ENCODE peak calls at places on chromosomes 11 and 22, in five cellular contexts. Q, D, B, G and X are unnamed samples. For H3K27me3, the result is how much of the 10 kb centered on the place peaks cover.

GRCh38 chr11:117921456-117921855 is 7.7 kb downstream of the TMPRSS13 start:
- DNase-seq in Q (no peak), B (no peak), D (no peak), G (no peak), X (no peak)

GRCh38 chr22:22127100-22127499 is 117.5 kb upstream of the VPREB1 start:
- DNase-seq in B (no peak), D (no peak), G (no peak), Q (no peak), X (no peak)

GRCh38 chr22:25645964-25646363 is 81.5 kb downstream of the GRK3 start:
- DNase-seq in G (peak), D (no peak), Q (no peak), B (no peak), X (no peak)

GRCh38 chr11:14012836-14013235 is 50.3 kb downstream of the SPON1 start:
- DNase-seq in G (peak), D (no peak), B (no peak), Q (no peak), X (no peak)

GRCh38 chr22:39900306-39901227 is at the start of gene GRAP2:
- DNase-seq in B (no peak), G (no peak), D (no peak), Q (no peak), X (peak)

GRCh38 chr11:114079406-114080072 is 20.0 kb downstream of the ZBTB16 start:
- DNase-seq in B (no peak), Q (no peak), D (no peak), G (no peak), X (no peak)

GRCh38 chr11:1297576-1298473 is 11.6 kb downstream of the TOLLIP start:
- DNase-seq in G (no peak), D (no peak), B (no peak), Q (no peak), X (no peak)

GRCh38 chr11:70464509-70465361 is 66.4 kb downstream of the CTTN start:
- DNase-seq in Q (no peak), B (no peak), G (no peak), D (no peak), X (no peak)

GRCh38 chr11:119612814-119613213 is 116.2 kb downstream of the NECTIN1 start:
- DNase-seq in Q (no peak), D (no peak), G (no peak), B (no peak), X (no peak)

GRCh38 chr11:133153031-133153430 is 379.3 kb downstream of the OPCML start:
- DNase-seq in B (no peak), G (no peak), Q (no peak), D (no peak), X (no peak)

GRCh38 chr11:80748207-80748606 is 1307.4 kb upstream of the TENM4 start:
- DNase-seq in D (no peak), G (no peak), Q (no peak), B (no peak), X (no peak)

GRCh38 chr22:28801845-28802594 is 1.7 kb upstream of the XBP1 start:
- DNase-seq in Q (no peak), G (no peak), B (no peak), D (no peak), X (no peak)
- H3K4me3 ChIP-seq in Q (no peak), G (no peak), B (no peak), D (peak), X (peak)

GRCh38 chr11:134657631-134658030 is 245.6 kb upstream of the B3GAT1 start:
- DNase-seq in D (no peak), B (no peak), G (no peak), Q (no peak), X (no peak)

GRCh38 chr11:134660416-134660815 is 248.4 kb upstream of the B3GAT1 start:
- DNase-seq in G (no peak), B (no peak), Q (no peak), D (no peak), X (no peak)

GRCh38 chr11:134661660-134662059 is 249.6 kb upstream of the B3GAT1 start:
- DNase-seq in Q (no peak), G (no peak), D (no peak), B (no peak), X (no peak)

GRCh38 chr11:134658481-134659080 is 246.5 kb upstream of the B3GAT1 start:
- DNase-seq in D (no peak), B (no peak), Q (no peak), G (no peak), X (no peak)

DNA sequence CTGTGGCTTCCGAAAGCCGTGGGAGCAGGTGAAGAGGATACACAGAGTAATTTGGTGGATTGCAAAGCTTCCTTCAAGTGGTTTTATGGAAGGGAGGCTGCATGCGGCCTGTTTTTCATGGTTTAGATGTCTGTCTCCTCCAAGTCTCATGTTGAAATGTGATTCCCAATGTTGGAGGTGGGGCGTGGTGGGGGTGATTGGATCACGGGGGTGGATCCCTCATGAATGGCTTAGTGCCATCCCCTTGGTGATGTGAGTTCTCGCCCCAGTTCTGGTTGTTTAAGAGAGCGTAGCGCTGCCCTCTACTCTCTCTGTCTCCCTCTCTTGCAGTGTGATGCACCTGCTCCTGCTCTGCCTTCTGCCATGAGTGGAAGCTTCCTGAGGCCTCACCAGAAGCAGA is 247.8 kb upstream of the B3GAT1 start:
- DNase-seq in D (no peak), Q (no peak), G (no peak), B (no peak), X (no peak)
- H3K27me3 ChIP-seq in D (under half), Q (under half), G (under half), B (under half), X (under half)

GRCh38 chr11:63670077-63670737 is 969 bp downstream of the ATL3 start:
- DNase-seq in Q (no peak), G (peak), D (no peak), B (no peak), X (no peak)
- H3K4me3 ChIP-seq in Q (peak), G (peak), D (peak), B (peak), X (peak)

DNA sequence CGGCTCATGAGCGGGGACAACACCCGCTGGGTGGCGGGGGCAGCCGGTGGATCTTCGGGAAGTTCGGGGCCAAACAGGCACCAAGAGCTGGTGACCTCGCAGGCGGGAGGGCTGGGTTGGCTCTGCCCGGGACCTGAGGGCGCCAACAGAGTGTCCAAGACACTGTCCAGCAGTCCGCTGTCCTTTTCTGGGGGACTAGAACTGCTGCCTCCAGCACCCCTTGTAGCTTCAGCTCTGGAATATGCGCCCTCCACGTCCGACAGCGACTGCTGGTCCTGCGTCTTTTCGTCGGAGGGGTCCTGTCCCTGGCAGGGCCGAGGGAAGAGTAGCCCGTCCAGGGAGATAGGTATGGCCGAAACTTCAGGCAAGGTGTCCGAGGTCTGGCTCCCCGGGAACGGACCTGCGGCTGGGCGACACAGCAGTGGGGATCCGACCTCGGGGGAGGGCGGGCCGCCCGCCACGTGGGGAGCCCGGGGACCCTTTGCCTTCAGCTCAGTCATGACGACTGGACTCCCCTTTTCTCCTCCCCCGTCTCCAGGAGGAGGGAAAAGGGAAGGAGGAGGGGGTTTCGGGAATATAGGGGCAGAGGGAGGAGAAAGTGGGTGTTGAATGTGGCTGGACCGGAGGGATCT is 926 bp downstream of the PGR start:
- DNase-seq in B (no peak), Q (peak), G (no peak), D (no peak), X (no peak)
- H3K27me3 ChIP-seq in B (half or more), Q (half or more), G (under half), D (under half), X (under half)

DNA sequence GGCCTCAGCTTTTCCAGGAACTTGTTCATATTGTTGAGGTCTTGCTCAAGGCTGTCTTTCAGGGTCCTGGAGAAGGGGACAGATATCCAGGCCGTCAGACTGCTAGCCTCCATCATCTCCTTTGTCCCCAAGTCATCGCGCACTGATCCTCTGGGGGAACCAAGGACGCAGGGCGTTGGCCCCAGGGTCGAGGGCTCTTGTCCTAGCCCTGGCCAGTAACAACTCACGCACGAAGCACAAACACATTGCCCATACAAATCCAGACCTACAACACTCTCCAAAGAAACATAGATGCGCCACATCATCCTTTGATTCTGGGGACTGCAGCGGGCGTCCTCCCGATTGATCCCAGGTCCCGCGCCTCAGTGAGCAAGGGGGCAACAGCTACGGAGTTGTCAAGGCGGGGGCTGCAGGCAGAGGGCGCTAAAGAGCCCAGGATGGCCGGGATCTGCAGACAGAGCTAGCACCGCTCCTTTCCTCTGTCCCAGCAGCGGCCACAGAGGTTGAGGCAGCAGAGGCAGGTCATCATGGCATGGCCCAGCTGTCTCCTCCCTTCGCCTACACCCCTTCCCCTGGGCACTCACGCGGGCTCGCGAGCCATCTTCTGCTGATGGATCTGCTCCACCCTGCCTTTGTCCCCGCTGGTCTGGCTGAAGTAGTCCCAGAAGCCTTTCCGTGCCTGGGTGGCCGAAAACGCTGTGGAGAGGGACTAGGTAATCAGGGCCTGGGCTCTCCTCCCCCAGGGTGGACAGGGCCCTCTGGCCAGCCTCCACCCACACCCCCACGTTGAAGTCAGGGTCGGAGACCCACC is 472 bp downstream of the APOA5 start:
- DNase-seq in Q (peak), D (peak), B (peak), G (peak), X (peak)
- H3K4me3 ChIP-seq in Q (no peak), D (no peak), B (no peak), G (no peak), X (no peak)